ENCODE peak calls at places on chromosomes 7 and 10, in eight cellular contexts. One of them, this sample, is unnamed. For H3K27me3, the result is how much of the 10 kb centered on the place peaks cover.

GRCh38 chr10:69209787-69210480 is 10.2 kb upstream of the HKDC1 start:
- DNase-seq in dorsolateral prefrontal cortex: no peak
- DNase-seq in AG04450: no peak
- DNase-seq in MM.1S: no peak
- DNase-seq in gastrocnemius medialis: no peak
- DNase-seq in IMR-90: no peak
- DNase-seq in H9: no peak
- DNase-seq in endodermal cell: no peak
- DNase-seq in this sample: no peak

GRCh38 chr7:129514683-129515082 is 12.4 kb downstream of the SMKR1 start:
- DNase-seq in gastrocnemius medialis: no peak
- DNase-seq in AG04450: no peak
- DNase-seq in IMR-90: peak
- DNase-seq in H9: no peak
- DNase-seq in endodermal cell: no peak
- DNase-seq in MM.1S: peak
- DNase-seq in dorsolateral prefrontal cortex: no peak
- DNase-seq in this sample: no peak

GRCh38 chr7:118839544-118839943 is 615.0 kb downstream of the ANKRD7 start:
- DNase-seq in H9: no peak
- DNase-seq in IMR-90: no peak
- DNase-seq in dorsolateral prefrontal cortex: no peak
- DNase-seq in MM.1S: no peak
- DNase-seq in AG04450: no peak
- DNase-seq in endodermal cell: no peak
- DNase-seq in gastrocnemius medialis: no peak
- DNase-seq in this sample: no peak

GRCh38 chr7:140146574-140146973 is 30.2 kb downstream of the KDM7A start:
- DNase-seq in AG04450: no peak
- DNase-seq in gastrocnemius medialis: no peak
- DNase-seq in dorsolateral prefrontal cortex: no peak
- DNase-seq in H9: no peak
- DNase-seq in MM.1S: no peak
- DNase-seq in endodermal cell: no peak
- DNase-seq in IMR-90: no peak
- DNase-seq in this sample: no peak

GRCh38 chr7:33446551-33446950 is 317.2 kb downstream of the BBS9 start:
- DNase-seq in gastrocnemius medialis: no peak
- DNase-seq in IMR-90: no peak
- DNase-seq in endodermal cell: no peak
- DNase-seq in MM.1S: no peak
- DNase-seq in AG04450: no peak
- DNase-seq in H9: no peak
- DNase-seq in dorsolateral prefrontal cortex: no peak
- DNase-seq in this sample: no peak

GRCh38 chr7:17301491-17302101 is 3.1 kb downstream of the AHR start:
- DNase-seq in endodermal cell: no peak
- DNase-seq in MM.1S: peak
- DNase-seq in gastrocnemius medialis: no peak
- DNase-seq in H9: no peak
- DNase-seq in dorsolateral prefrontal cortex: peak
- DNase-seq in IMR-90: peak
- DNase-seq in AG04450: no peak
- DNase-seq in this sample: peak

GRCh38 chr10:63257784-63258183 is 124.7 kb downstream of the NRBF2 start:
- DNase-seq in endodermal cell: no peak
- DNase-seq in gastrocnemius medialis: no peak
- DNase-seq in IMR-90: no peak
- DNase-seq in H9: no peak
- DNase-seq in dorsolateral prefrontal cortex: no peak
- DNase-seq in AG04450: no peak
- DNase-seq in MM.1S: no peak
- DNase-seq in this sample: no peak

GRCh38 chr10:125911990-125912389 is 15.6 kb downstream of the FANK1 start:
- DNase-seq in MM.1S: no peak
- DNase-seq in H9: no peak
- DNase-seq in IMR-90: no peak
- DNase-seq in endodermal cell: no peak
- DNase-seq in AG04450: no peak
- DNase-seq in gastrocnemius medialis: no peak
- DNase-seq in dorsolateral prefrontal cortex: no peak
- DNase-seq in this sample: peak

GRCh38 chr10:85919358-85920022 is 447.1 kb downstream of the GRID1 start:
- DNase-seq in dorsolateral prefrontal cortex: no peak
- DNase-seq in H9: no peak
- DNase-seq in IMR-90: no peak
- DNase-seq in AG04450: no peak
- DNase-seq in endodermal cell: peak
- DNase-seq in gastrocnemius medialis: no peak
- DNase-seq in MM.1S: no peak
- DNase-seq in this sample: peak

GRCh38 chr7:50657912-50658311 is 92.7 kb upstream of the DDC start:
- DNase-seq in dorsolateral prefrontal cortex: no peak
- DNase-seq in IMR-90: no peak
- DNase-seq in H9: no peak
- DNase-seq in gastrocnemius medialis: no peak
- DNase-seq in MM.1S: no peak
- DNase-seq in endodermal cell: peak
- DNase-seq in AG04450: no peak
- DNase-seq in this sample: no peak

GRCh38 chr7:50655020-50655419 is 89.8 kb upstream of the DDC start:
- DNase-seq in H9: no peak
- DNase-seq in dorsolateral prefrontal cortex: no peak
- DNase-seq in AG04450: no peak
- DNase-seq in MM.1S: no peak
- DNase-seq in endodermal cell: peak
- DNase-seq in IMR-90: no peak
- DNase-seq in gastrocnemius medialis: no peak
- DNase-seq in this sample: no peak

GRCh38 chr7:50655490-50655889 is 90.3 kb upstream of the DDC start:
- DNase-seq in IMR-90: no peak
- DNase-seq in H9: no peak
- DNase-seq in dorsolateral prefrontal cortex: no peak
- DNase-seq in MM.1S: no peak
- DNase-seq in gastrocnemius medialis: no peak
- DNase-seq in endodermal cell: peak
- DNase-seq in AG04450: no peak
- DNase-seq in this sample: no peak

GRCh38 chr7:50657341-50657873 is 92.2 kb upstream of the DDC start:
- DNase-seq in IMR-90: peak
- DNase-seq in AG04450: no peak
- DNase-seq in endodermal cell: peak
- DNase-seq in dorsolateral prefrontal cortex: peak
- DNase-seq in H9: no peak
- DNase-seq in MM.1S: peak
- DNase-seq in gastrocnemius medialis: peak
- DNase-seq in this sample: peak

DNA sequence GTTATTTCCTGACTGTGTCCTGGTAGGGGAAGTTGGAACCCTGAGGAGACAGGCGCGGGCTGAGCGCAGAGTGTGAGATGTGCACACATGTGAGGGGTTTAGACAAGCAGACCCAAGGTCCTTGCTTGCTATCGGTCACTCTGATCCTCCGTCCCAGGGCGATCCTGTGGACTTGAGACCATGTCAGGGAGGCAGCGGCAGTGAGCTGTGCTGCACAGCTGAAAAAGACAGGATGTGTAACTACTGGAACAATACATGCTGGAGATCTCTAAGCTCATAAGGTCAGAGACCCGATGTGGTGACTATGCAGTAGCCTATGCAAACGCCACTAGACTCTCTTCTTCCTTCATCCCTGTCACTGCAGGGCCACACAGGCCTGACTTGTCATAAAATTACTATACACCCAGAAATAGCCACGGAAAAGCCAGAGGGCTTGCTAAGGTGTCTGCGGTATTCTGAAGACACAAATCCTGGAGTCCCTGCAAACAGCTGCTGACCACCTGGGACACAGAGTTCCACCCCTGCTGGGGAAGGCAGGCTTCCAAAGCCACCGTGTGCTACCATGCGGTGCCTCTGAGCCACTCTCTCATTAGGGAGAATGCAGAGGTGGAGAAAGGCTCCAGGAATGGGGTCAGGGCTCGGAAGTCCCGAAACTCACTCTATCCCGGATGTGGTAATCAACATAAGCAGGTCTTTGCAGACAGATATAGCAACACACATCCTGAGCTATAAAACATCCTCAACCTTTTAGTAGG is 91.1 kb upstream of the DDC start:
- DNase-seq in endodermal cell: peak
- DNase-seq in gastrocnemius medialis: peak
- DNase-seq in H9: no peak
- DNase-seq in AG04450: no peak
- DNase-seq in MM.1S: peak
- DNase-seq in dorsolateral prefrontal cortex: no peak
- DNase-seq in IMR-90: no peak
- DNase-seq in this sample: no peak
- H3K27ac ChIP-seq in endodermal cell: no peak
- H3K27ac ChIP-seq in gastrocnemius medialis: peak
- H3K27ac ChIP-seq in H9: no peak
- H3K27ac ChIP-seq in AG04450: no peak
- H3K27ac ChIP-seq in MM.1S: peak
- H3K27ac ChIP-seq in dorsolateral prefrontal cortex: peak
- H3K27ac ChIP-seq in IMR-90: no peak
- H3K27ac ChIP-seq in this sample: peak

DNA sequence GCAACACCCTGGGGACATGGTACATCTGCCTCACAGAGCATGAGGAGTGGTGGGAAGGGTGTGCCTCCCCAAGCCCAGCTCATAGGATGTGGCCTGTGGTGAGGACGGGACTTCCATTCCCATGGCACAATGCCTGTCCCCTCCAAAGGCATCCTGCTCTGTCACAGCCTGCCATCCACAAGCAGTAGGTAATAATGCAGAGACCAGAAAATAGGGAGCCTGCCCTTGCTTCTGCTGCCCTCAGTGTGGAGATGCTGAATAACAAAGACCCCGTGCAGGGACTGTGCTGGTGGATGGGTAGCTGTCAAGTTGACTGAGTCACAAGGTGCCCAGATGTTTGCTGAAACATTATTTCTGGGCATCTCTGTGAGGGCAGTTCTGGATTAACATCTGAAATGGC is 199.9 kb upstream of the GRB10 start:
- DNase-seq in endodermal cell: peak
- DNase-seq in MM.1S: no peak
- DNase-seq in H9: peak
- DNase-seq in IMR-90: no peak
- DNase-seq in dorsolateral prefrontal cortex: no peak
- DNase-seq in gastrocnemius medialis: no peak
- DNase-seq in AG04450: no peak
- DNase-seq in this sample: no peak
- TF ChIP-seq CTCF in endodermal cell: peak
- TF ChIP-seq CTCF in MM.1S: no peak
- TF ChIP-seq CTCF in H9: peak
- TF ChIP-seq CTCF in IMR-90: no peak
- TF ChIP-seq CTCF in dorsolateral prefrontal cortex: no peak
- TF ChIP-seq CTCF in gastrocnemius medialis: no peak
- TF ChIP-seq CTCF in AG04450: no peak
- TF ChIP-seq CTCF in this sample: no peak

DNA sequence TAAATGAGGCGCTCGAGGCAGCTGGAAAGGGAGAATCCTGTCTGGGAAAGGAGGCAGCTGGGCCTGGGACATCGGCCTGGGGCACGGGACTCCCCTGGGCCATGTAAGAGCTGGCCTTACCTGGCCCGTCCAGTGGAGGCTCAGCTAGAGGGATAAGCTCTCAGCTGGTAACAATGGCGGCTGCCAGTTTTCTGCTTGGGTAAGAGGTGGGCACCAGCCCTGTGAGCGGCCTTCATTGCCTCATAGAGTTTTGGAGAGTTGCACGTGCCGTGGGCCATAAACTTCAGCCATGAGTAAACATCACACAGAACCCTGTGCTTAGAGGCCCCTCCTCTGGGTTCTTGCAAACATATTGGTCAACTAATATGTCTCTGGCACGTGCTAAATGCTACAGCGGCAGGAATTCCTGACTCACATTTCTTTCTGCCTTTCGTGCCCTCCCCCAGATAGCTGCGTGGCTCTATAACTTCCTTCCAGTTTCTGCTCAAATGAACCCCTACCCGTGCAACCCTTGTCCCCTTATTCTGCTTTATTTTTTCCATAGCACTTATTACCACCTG is 103.9 kb upstream of the LEP start:
- DNase-seq in gastrocnemius medialis: no peak
- DNase-seq in MM.1S: no peak
- DNase-seq in IMR-90: peak
- DNase-seq in AG04450: no peak
- DNase-seq in dorsolateral prefrontal cortex: no peak
- DNase-seq in endodermal cell: no peak
- DNase-seq in H9: no peak
- DNase-seq in this sample: no peak
- H3K27me3 ChIP-seq in gastrocnemius medialis: under half
- H3K27me3 ChIP-seq in MM.1S: under half
- H3K27me3 ChIP-seq in IMR-90: under half
- H3K27me3 ChIP-seq in AG04450: half or more
- H3K27me3 ChIP-seq in dorsolateral prefrontal cortex: under half
- H3K27me3 ChIP-seq in endodermal cell: half or more
- H3K27me3 ChIP-seq in H9: under half
- H3K27me3 ChIP-seq in this sample: under half

DNA sequence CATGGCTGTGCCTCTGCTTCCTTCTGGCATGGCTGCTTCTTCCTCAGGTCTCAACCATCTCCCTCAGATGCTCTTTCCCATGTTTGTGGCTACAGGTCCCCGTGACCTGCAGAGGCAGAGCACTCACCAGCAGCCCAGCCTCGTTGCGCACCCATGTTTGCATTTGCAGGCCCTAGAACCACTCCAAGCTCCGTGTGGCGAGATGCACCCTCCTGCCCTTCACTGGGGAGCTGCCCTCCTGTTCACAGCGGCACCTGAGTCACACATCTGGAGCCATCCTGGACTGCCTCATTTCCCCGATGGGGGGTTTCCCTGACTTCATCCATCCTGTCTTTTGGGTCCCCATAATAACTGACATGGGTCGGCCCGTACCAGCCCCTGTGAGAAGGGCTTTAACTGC is 35.9 kb downstream of the EGFR start:
- DNase-seq in MM.1S: no peak
- DNase-seq in AG04450: no peak
- DNase-seq in dorsolateral prefrontal cortex: no peak
- DNase-seq in endodermal cell: no peak
- DNase-seq in H9: no peak
- DNase-seq in gastrocnemius medialis: no peak
- DNase-seq in IMR-90: no peak
- DNase-seq in this sample: no peak
- H3K27ac ChIP-seq in MM.1S: no peak
- H3K27ac ChIP-seq in AG04450: peak
- H3K27ac ChIP-seq in dorsolateral prefrontal cortex: no peak
- H3K27ac ChIP-seq in endodermal cell: no peak
- H3K27ac ChIP-seq in H9: no peak
- H3K27ac ChIP-seq in gastrocnemius medialis: no peak
- H3K27ac ChIP-seq in IMR-90: peak
- H3K27ac ChIP-seq in this sample: peak

DNA sequence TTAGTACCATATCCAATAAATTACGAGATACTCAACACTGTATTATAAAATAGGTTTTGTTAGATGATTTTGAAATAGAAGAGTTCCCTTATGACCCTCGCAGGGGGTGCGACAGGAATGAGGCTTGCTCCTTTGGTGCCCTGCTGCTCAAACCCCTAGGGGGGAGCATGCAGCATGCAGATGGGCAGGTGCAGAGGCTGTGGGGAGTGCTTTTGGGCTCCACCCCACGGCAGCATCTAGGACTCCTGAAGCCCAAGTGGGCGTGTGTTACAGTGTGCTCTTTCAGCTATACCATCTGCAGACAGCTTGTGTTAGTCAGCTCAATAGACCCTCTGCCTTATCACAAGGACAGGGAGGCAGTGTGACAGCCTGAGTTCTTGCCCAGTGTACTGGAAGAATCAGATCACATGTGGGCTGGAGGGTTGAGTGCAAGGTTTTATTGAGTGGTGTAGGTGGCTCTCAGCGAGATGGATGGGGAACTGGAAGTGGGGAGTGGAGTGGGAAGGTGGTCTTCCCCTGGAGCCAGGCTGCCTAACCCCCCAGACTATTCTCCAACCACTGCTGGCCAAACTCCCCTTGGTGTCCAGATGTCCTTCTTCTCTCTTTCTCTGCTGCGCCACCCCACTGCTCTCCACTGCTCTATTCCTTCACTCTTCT is 3.1 kb upstream of the MRC1 start:
- DNase-seq in AG04450: no peak
- DNase-seq in dorsolateral prefrontal cortex: no peak
- DNase-seq in IMR-90: no peak
- DNase-seq in endodermal cell: peak
- DNase-seq in MM.1S: no peak
- DNase-seq in H9: no peak
- DNase-seq in gastrocnemius medialis: no peak
- DNase-seq in this sample: no peak
- TF ChIP-seq CTCF in AG04450: peak
- TF ChIP-seq CTCF in dorsolateral prefrontal cortex: no peak
- TF ChIP-seq CTCF in IMR-90: no peak
- TF ChIP-seq CTCF in endodermal cell: peak
- TF ChIP-seq CTCF in MM.1S: peak
- TF ChIP-seq CTCF in H9: peak
- TF ChIP-seq CTCF in gastrocnemius medialis: no peak
- TF ChIP-seq CTCF in this sample: no peak